ENCODE peak calls at places on chromosome 2, in five cellular contexts. O is progenitor cell of endocrine pancreas, K is hepatocyte, N is brain microvascular endothelial cell, U is mucosa of descending colon. T is an unnamed sample.

GRCh38 chr2:201831469-201831868 is 25.1 kb downstream of the CDK15 start:
- DNase-seq in U (no peak), O (no peak), N (peak), K (no peak), T (peak)

GRCh38 chr2:128026422-128027277 is 1.2 kb downstream of the SAP130 start:
- DNase-seq in U (no peak), N (no peak), O (no peak), K (peak), T (no peak)

GRCh38 chr2:219769044-219770030 is 141.9 kb downstream of the SLC4A3 start:
- DNase-seq in K (no peak), N (peak), O (no peak), U (no peak), T (peak)

GRCh38 chr2:53672881-53673522 is 94.6 kb upstream of the CHAC2 start:
- DNase-seq in K (no peak), N (peak), O (no peak), U (no peak), T (no peak)

GRCh38 chr2:176152350-176153181 is 1.2 kb downstream of the HOXD4 start:
- DNase-seq in N (no peak), K (no peak), U (no peak), O (no peak), T (no peak)

GRCh38 chr2:237860273-237860935 is 981 bp downstream of the RAMP1 start:
- DNase-seq in U (no peak), O (no peak), K (no peak), N (no peak), T (no peak)

GRCh38 chr2:37585982-37586621 is 85.3 kb downstream of the CDC42EP3 start:
- DNase-seq in N (peak), O (no peak), U (peak), K (peak), T (peak)

GRCh38 chr2:217331577-217332139 is 471.8 kb upstream of the TNP1 start:
- DNase-seq in U (no peak), K (peak), N (peak), O (peak), T (peak)

GRCh38 chr2:120887844-120888243 is 152.2 kb downstream of the GLI2 start:
- DNase-seq in K (no peak), N (no peak), O (no peak), U (no peak), T (no peak)

GRCh38 chr2:187942876-187943275 is 348.8 kb upstream of the GULP1 start:
- DNase-seq in U (no peak), N (no peak), K (no peak), O (no peak), T (no peak)

GRCh38 chr2:204109681-204110080 is 173.1 kb downstream of the ICOS start:
- DNase-seq in K (no peak), U (no peak), N (no peak), O (no peak), T (no peak)

GRCh38 chr2:129757366-129757914 is 222.0 kb upstream of the RAB6C start:
- DNase-seq in U (no peak), K (no peak), N (no peak), O (no peak), T (no peak)

GRCh38 chr2:105447476-105447875 is 48.6 kb upstream of the FHL2 start:
- DNase-seq in K (no peak), O (no peak), U (no peak), N (peak), T (peak)

GRCh38 chr2:42328148-42328833 is 32.7 kb downstream of the COX7A2L start:
- DNase-seq in U (no peak), O (no peak), K (peak), N (no peak), T (peak)

GRCh38 chr2:232377841-232378734 is 463 bp upstream of the ALPP start:
- DNase-seq in U (no peak), O (no peak), N (no peak), K (no peak), T (no peak)

GRCh38 chr2:240422683-240423329 is 12.7 kb upstream of the GPC1 start:
- DNase-seq in U (no peak), N (no peak), K (no peak), O (no peak), T (no peak)

GRCh38 chr2:177265834-177266817 is 1.6 kb upstream of the NFE2L2 start:
- DNase-seq in N (no peak), K (peak), U (no peak), O (no peak), T (peak)

GRCh38 chr2:104572856-104573255 is 281.1 kb upstream of the POU3F3 start:
- DNase-seq in K (peak), U (no peak), O (no peak), N (no peak), T (no peak)

GRCh38 chr2:240208096-240208495 is 67.6 kb upstream of the OTOS start:
- DNase-seq in O (no peak), K (no peak), U (no peak), N (no peak), T (no peak)

GRCh38 chr2:54724560-54725342 is 1.3 kb downstream of the EML6 start:
- DNase-seq in N (no peak), O (peak), U (peak), K (peak), T (peak)

GRCh38 chr2:166775176-166775575 is 113.1 kb upstream of the XIRP2 start:
- DNase-seq in U (no peak), O (no peak), K (no peak), N (no peak), T (peak)

GRCh38 chr2:33209976-33210375 is 263.2 kb downstream of the LTBP1 start:
- DNase-seq in U (no peak), O (no peak), N (peak), K (no peak), T (no peak)

GRCh38 chr2:105391058-105391627 is 7.7 kb downstream of the FHL2 start:
- DNase-seq in K (no peak), N (peak), U (no peak), O (no peak), T (peak)

DNA sequence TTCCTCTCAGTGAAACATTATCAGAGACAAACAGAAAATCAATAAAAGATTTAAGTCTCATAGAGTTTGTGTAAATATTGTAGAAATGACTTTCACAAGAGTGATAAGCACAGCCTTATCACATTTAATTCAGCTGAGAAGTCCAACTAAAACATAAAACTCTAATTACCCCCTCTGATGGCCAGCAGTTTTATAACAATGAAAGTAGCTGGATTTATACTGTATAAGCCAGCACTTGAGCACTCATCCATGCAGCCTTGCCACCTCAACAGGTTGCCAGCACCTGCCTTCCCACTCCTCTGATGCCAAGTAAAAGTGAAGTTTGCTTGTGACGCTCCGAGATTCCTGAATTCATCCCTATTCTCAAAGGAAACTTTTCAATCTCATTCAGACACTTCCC is 103.0 kb upstream of the STK39 start:
- DNase-seq in N (no peak), U (peak), K (no peak), O (no peak), T (no peak)
- TF ChIP-seq CTCF in N (peak), U (no peak), K (no peak), O (no peak), T (peak)

GRCh38 chr2:170525566-170525900 is 189.6 kb upstream of the SP5 start:
- DNase-seq in K (peak), O (no peak), N (peak), U (peak), T (peak)

GRCh38 chr2:170533156-170533555 is 182.0 kb upstream of the SP5 start:
- DNase-seq in K (peak), N (no peak), O (no peak), U (no peak), T (no peak)

GRCh38 chr2:170531876-170532275 is 183.3 kb upstream of the SP5 start:
- DNase-seq in U (no peak), K (no peak), N (no peak), O (no peak), T (no peak)

GRCh38 chr2:170530803-170531564 is 184.2 kb upstream of the SP5 start:
- DNase-seq in N (no peak), U (no peak), K (no peak), O (no peak), T (no peak)

GRCh38 chr2:170530284-170530745 is 184.8 kb upstream of the SP5 start:
- DNase-seq in U (peak), N (peak), K (peak), O (peak), T (peak)
- TF ChIP-seq CTCF in U (no peak), N (no peak), K (peak), O (peak), T (no peak)

DNA sequence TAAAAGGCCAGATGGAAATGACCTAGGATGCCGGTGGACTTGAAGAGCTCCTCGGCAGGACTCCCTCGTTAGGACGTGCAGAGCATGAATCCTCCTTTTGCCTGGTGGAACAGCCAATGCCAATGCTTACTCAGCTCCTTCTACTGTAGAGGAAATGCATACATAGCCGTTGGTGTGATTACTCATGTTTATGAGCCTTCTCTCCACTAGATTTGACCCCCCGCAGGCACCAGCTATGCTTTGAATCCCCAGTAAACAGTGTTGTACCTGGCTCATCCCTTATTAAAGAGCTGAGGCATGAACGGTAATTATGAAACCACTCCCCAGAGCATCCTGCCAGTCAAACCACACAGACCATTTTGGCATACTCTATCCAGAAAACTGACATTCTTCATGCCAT is 172.8 kb downstream of the ANTXR1 start:
- DNase-seq in O (no peak), U (peak), K (no peak), N (peak), T (peak)
- TF ChIP-seq CTCF in O (no peak), U (no peak), K (no peak), N (no peak), T (no peak)

GRCh38 chr2:20677301-20678176 is 10.6 kb downstream of the GDF7 start:
- DNase-seq in N (no peak), U (no peak), K (no peak), O (no peak), T (no peak)

GRCh38 chr2:20674974-20675679 is 8.2 kb downstream of the GDF7 start:
- DNase-seq in O (no peak), U (no peak), K (peak), N (peak), T (peak)

GRCh38 chr2:20674309-20674965 is 7.5 kb downstream of the GDF7 start:
- DNase-seq in N (no peak), O (no peak), K (no peak), U (no peak), T (no peak)

GRCh38 chr2:20675701-20676352 is 8.9 kb downstream of the GDF7 start:
- DNase-seq in O (no peak), K (peak), U (peak), N (no peak), T (peak)

DNA sequence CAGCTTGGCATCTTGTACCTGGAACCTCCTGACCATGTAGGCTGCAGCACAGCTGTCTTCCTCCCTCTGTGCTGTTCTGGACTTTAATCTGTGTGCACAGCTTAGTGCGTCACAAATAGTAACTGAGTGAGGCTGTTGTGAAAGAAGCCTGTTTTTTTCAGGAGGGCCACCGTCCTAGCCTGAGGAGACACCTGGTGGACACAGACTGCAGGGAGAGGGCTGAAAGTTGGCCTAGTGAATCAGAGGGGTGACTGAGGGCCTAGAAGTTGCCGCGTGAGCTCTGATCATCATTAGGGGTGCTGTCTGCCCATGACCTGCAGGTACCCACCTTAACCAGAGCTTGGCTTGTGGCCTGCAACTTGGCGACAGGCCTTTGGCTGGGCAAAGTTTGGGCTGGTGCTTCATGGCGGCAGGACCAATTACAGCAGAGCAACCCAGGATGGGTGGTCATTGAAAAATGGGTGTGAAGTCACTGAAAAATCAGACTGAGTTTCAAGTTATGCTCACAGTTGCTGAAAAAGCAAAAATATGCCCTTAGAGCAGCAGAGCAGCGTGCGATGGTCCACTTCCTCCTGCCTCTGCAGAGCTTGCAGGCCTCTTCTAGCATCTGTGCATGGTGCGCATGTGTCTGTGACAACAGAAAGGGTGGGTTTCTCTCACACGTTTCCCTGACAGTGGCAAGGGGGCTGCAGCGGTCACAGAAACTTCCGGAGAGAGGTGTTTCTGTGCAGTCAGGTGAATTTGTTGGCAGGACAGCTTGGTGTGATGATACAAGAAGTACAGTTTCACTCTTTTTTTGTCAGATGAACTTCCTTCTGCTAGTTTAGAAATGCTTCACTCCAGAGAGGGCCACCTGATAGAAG is 9.6 kb downstream of the GDF7 start:
- DNase-seq in U (peak), N (no peak), K (peak), O (no peak), T (no peak)
- TF ChIP-seq CTCF in U (peak), N (no peak), K (peak), O (peak), T (peak)

GRCh38 chr2:195850764-195851163 is 193.7 kb downstream of the SLC39A10 start:
- DNase-seq in K (no peak), O (no peak), U (no peak), N (no peak), T (no peak)

GRCh38 chr2:195842932-195843331 is 185.9 kb downstream of the SLC39A10 start:
- DNase-seq in K (no peak), N (no peak), O (no peak), U (no peak), T (no peak)

GRCh38 chr2:195848119-195848899 is 191.3 kb downstream of the SLC39A10 start:
- DNase-seq in K (no peak), O (no peak), U (no peak), N (no peak), T (peak)
- TF ChIP-seq CTCF in K (no peak), O (no peak), U (no peak), N (no peak), T (no peak)

DNA sequence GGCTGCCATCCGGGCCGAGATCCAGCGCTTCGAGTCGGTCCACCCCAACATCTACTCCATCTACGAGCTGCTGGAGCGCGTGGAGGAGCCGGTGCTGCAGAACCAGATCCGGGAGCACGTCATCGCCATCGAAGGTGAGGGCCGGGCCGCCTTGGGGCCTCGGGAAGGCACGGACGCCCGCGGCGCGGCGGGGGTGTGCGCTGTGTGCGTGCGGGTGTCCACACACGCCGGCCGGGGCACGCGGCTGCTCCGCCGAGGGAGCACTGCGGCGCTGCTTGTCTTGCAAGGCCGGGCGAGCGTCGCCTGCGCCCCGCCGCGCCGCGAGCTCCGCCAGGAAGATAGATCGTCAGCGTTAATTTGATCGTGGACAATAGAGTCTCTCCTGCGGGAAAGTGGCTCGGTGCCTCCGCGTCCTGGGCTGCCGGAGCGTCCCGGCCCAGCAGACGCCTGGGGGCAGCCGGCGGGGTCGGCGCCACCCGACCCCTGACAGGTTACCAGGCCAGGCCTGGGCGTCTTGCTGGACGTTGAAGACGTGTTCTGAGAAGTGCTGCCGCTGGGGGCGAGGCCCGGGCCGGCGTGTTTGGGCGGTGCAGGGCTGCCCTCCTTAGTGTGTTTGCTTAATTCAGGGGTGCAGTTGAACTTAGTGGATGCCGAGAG is 1.0 kb downstream of the AGAP1 start:
- DNase-seq in U (no peak), N (peak), K (peak), O (no peak), T (peak)
- TF ChIP-seq CTCF in U (no peak), N (no peak), K (peak), O (no peak), T (no peak)